ENCODE peak calls at places on chromosomes 5 and 9, in six cellular contexts. M, I, N, V, G and K are unnamed samples.

GRCh38 chr5:11595045-11595444 is 309.2 kb downstream of the CTNND2 start:
- DNase-seq in M (no peak), I (peak; percentile 25), N (no peak), V (no peak), G (no peak), K (no peak)

GRCh38 chr9:137136261-137136925 is 2.6 kb upstream of the GRIN1 start:
- DNase-seq in M (no peak), I (peak; percentile 5), N (no peak), V (no peak), G (no peak), K (no peak)

GRCh38 chr5:20678386-20678785 is 690.4 kb upstream of the CDH18 start:
- DNase-seq in M (no peak), I (peak; percentile 60), N (no peak), V (no peak), G (no peak), K (no peak)

GRCh38 chr9:8679405-8679951 is 879.9 kb upstream of the DMAC1 start:
- DNase-seq in M (no peak), I (no peak), N (no peak), V (no peak), G (no peak), K (no peak)

GRCh38 chr5:5710471-5710870 is 288.0 kb downstream of the ICE1 start:
- DNase-seq in M (no peak), I (no peak), N (no peak), V (no peak), G (no peak), K (no peak)

GRCh38 chr5:144315026-144315425 is 144.4 kb downstream of the KCTD16 start:
- DNase-seq in M (no peak), I (no peak), N (no peak), V (no peak), G (no peak), K (no peak)

GRCh38 chr5:1762878-1763547 is 36.6 kb downstream of the MRPL36 start:
- DNase-seq in M (no peak), I (no peak), N (no peak), V (no peak), G (no peak), K (no peak)

GRCh38 chr5:109601736-109602135 is 88.0 kb upstream of the MAN2A1 start:
- DNase-seq in M (no peak), I (no peak), N (no peak), V (no peak), G (no peak), K (no peak)

GRCh38 chr9:91426123-91426745 is 2.6 kb upstream of the NFIL3 start:
- DNase-seq in M (peak; percentile 67), I (peak; percentile 85), N (no peak), V (no peak), G (peak; percentile 23), K (no peak)